ENCODE peak calls at places on chromosomes 12 and 14, in nine cellular contexts. One of them, this sample, is unnamed.

GRCh38 chr12:81329088-81329487 is 251.2 kb downstream of the ACSS3 start:
- DNase-seq in ovary: no peak
- DNase-seq in tibial nerve: no peak
- DNase-seq in endothelial cell: peak; percentile 30
- DNase-seq in hepatocyte: peak; percentile 12
- DNase-seq in activated CD4-positive, alpha-beta memory T cell treated with anti-CD3 and anti-CD28 coated beads for 36 hours: no peak
- DNase-seq in EL: peak; percentile 12
- DNase-seq in NCI-H1092: no peak
- DNase-seq in aorta: no peak
- DNase-seq in this sample: no peak

GRCh38 chr14:69535230-69535848 is 39.3 kb downstream of the CCDC177 start:
- DNase-seq in NCI-H1092: peak; percentile 39
- DNase-seq in activated CD4-positive, alpha-beta memory T cell treated with anti-CD3 and anti-CD28 coated beads for 36 hours: no peak
- DNase-seq in EL: peak; percentile 54
- DNase-seq in ovary: peak; percentile 28
- DNase-seq in hepatocyte: peak; percentile 72
- DNase-seq in tibial nerve: no peak
- DNase-seq in aorta: no peak
- DNase-seq in endothelial cell: peak; percentile 64
- DNase-seq in this sample: peak; percentile 35

GRCh38 chr12:1908758-1909157 is 9.7 kb downstream of the CACNA2D4 start:
- DNase-seq in NCI-H1092: no peak
- DNase-seq in hepatocyte: no peak
- DNase-seq in activated CD4-positive, alpha-beta memory T cell treated with anti-CD3 and anti-CD28 coated beads for 36 hours: no peak
- DNase-seq in endothelial cell: no peak
- DNase-seq in ovary: no peak
- DNase-seq in aorta: no peak
- DNase-seq in EL: no peak
- DNase-seq in tibial nerve: no peak
- DNase-seq in this sample: no peak

GRCh38 chr12:2501464-2502181 is 293.1 kb upstream of the FKBP4 start:
- DNase-seq in activated CD4-positive, alpha-beta memory T cell treated with anti-CD3 and anti-CD28 coated beads for 36 hours: no peak
- DNase-seq in NCI-H1092: no peak
- DNase-seq in tibial nerve: no peak
- DNase-seq in hepatocyte: no peak
- DNase-seq in aorta: no peak
- DNase-seq in ovary: no peak
- DNase-seq in endothelial cell: peak; percentile 63
- DNase-seq in EL: no peak
- DNase-seq in this sample: peak; percentile 13

GRCh38 chr12:29148958-29149690 is at the start of gene FAR2:
- DNase-seq in tibial nerve: no peak
- DNase-seq in activated CD4-positive, alpha-beta memory T cell treated with anti-CD3 and anti-CD28 coated beads for 36 hours: peak; percentile 61
- DNase-seq in hepatocyte: peak; percentile 63
- DNase-seq in EL: peak; percentile 60
- DNase-seq in endothelial cell: peak; percentile 70
- DNase-seq in ovary: no peak
- DNase-seq in aorta: peak; percentile 81
- DNase-seq in NCI-H1092: peak; percentile 27
- DNase-seq in this sample: no peak

GRCh38 chr14:76644875-76645518 is 116.3 kb upstream of the VASH1 start:
- DNase-seq in endothelial cell: peak; percentile 70
- DNase-seq in hepatocyte: peak; percentile 74
- DNase-seq in EL: peak; percentile 36
- DNase-seq in ovary: no peak
- DNase-seq in tibial nerve: no peak
- DNase-seq in NCI-H1092: peak; percentile 39
- DNase-seq in aorta: no peak
- DNase-seq in activated CD4-positive, alpha-beta memory T cell treated with anti-CD3 and anti-CD28 coated beads for 36 hours: peak; percentile 20
- DNase-seq in this sample: peak; percentile 3

GRCh38 chr12:67426067-67426466 is 156.9 kb downstream of the CAND1 start:
- DNase-seq in hepatocyte: peak; percentile 84
- DNase-seq in endothelial cell: no peak
- DNase-seq in ovary: no peak
- DNase-seq in tibial nerve: no peak
- DNase-seq in NCI-H1092: no peak
- DNase-seq in EL: peak; percentile 42
- DNase-seq in aorta: no peak
- DNase-seq in activated CD4-positive, alpha-beta memory T cell treated with anti-CD3 and anti-CD28 coated beads for 36 hours: no peak
- DNase-seq in this sample: no peak

GRCh38 chr12:95134085-95134484 is 60.7 kb upstream of the NR2C1 start:
- DNase-seq in NCI-H1092: no peak
- DNase-seq in EL: no peak
- DNase-seq in aorta: no peak
- DNase-seq in tibial nerve: no peak
- DNase-seq in ovary: no peak
- DNase-seq in activated CD4-positive, alpha-beta memory T cell treated with anti-CD3 and anti-CD28 coated beads for 36 hours: no peak
- DNase-seq in endothelial cell: no peak
- DNase-seq in hepatocyte: no peak
- DNase-seq in this sample: no peak

GRCh38 chr14:21041676-21042433 is at the start of gene RNASE7:
- DNase-seq in EL: peak; percentile 62
- DNase-seq in NCI-H1092: no peak
- DNase-seq in tibial nerve: no peak
- DNase-seq in hepatocyte: no peak
- DNase-seq in activated CD4-positive, alpha-beta memory T cell treated with anti-CD3 and anti-CD28 coated beads for 36 hours: no peak
- DNase-seq in ovary: no peak
- DNase-seq in aorta: no peak
- DNase-seq in endothelial cell: no peak
- DNase-seq in this sample: no peak

GRCh38 chr12:105480162-105480561 is 149.7 kb downstream of the C12orf75 start:
- DNase-seq in NCI-H1092: no peak
- DNase-seq in hepatocyte: no peak
- DNase-seq in activated CD4-positive, alpha-beta memory T cell treated with anti-CD3 and anti-CD28 coated beads for 36 hours: no peak
- DNase-seq in endothelial cell: no peak
- DNase-seq in aorta: no peak
- DNase-seq in tibial nerve: no peak
- DNase-seq in EL: peak; percentile 71
- DNase-seq in ovary: no peak
- DNase-seq in this sample: no peak

GRCh38 chr14:102087762-102088011 is 843 bp upstream of the HSP90AA1 start:
- DNase-seq in tibial nerve: no peak
- DNase-seq in endothelial cell: no peak
- DNase-seq in NCI-H1092: no peak
- DNase-seq in hepatocyte: no peak
- DNase-seq in aorta: no peak
- DNase-seq in ovary: no peak
- DNase-seq in EL: no peak
- DNase-seq in activated CD4-positive, alpha-beta memory T cell treated with anti-CD3 and anti-CD28 coated beads for 36 hours: no peak
- DNase-seq in this sample: no peak

GRCh38 chr14:72049462-72049861 is 117.2 kb downstream of the RGS6 start:
- DNase-seq in aorta: no peak
- DNase-seq in hepatocyte: no peak
- DNase-seq in NCI-H1092: no peak
- DNase-seq in tibial nerve: no peak
- DNase-seq in EL: no peak
- DNase-seq in endothelial cell: no peak
- DNase-seq in activated CD4-positive, alpha-beta memory T cell treated with anti-CD3 and anti-CD28 coated beads for 36 hours: peak; percentile 60
- DNase-seq in ovary: no peak
- DNase-seq in this sample: no peak

GRCh38 chr12:8081228-8081920 is 700 bp upstream of the NECAP1 start:
- DNase-seq in ovary: no peak
- DNase-seq in activated CD4-positive, alpha-beta memory T cell treated with anti-CD3 and anti-CD28 coated beads for 36 hours: peak; percentile 59
- DNase-seq in aorta: no peak
- DNase-seq in EL: peak; percentile 8
- DNase-seq in hepatocyte: peak; percentile 16
- DNase-seq in endothelial cell: no peak
- DNase-seq in NCI-H1092: no peak
- DNase-seq in tibial nerve: no peak
- DNase-seq in this sample: no peak

GRCh38 chr14:92040431-92041040 is 677 bp upstream of the TRIP11 start:
- DNase-seq in ovary: no peak
- DNase-seq in NCI-H1092: peak; percentile 12
- DNase-seq in activated CD4-positive, alpha-beta memory T cell treated with anti-CD3 and anti-CD28 coated beads for 36 hours: peak; percentile 31
- DNase-seq in aorta: no peak
- DNase-seq in EL: peak; percentile 33
- DNase-seq in endothelial cell: peak; percentile 14
- DNase-seq in tibial nerve: no peak
- DNase-seq in hepatocyte: peak; percentile 37
- DNase-seq in this sample: no peak

GRCh38 chr12:96034631-96035282 is 630 bp downstream of the LTA4H start:
- DNase-seq in aorta: no peak
- DNase-seq in activated CD4-positive, alpha-beta memory T cell treated with anti-CD3 and anti-CD28 coated beads for 36 hours: no peak
- DNase-seq in endothelial cell: peak; percentile 46
- DNase-seq in tibial nerve: no peak
- DNase-seq in EL: peak; percentile 45
- DNase-seq in ovary: peak; percentile 21
- DNase-seq in NCI-H1092: no peak
- DNase-seq in hepatocyte: peak; percentile 62
- DNase-seq in this sample: no peak

GRCh38 chr14:63470877-63471565 is 72.2 kb downstream of the PPP2R5E start:
- DNase-seq in EL: peak; percentile 80
- DNase-seq in ovary: no peak
- DNase-seq in aorta: no peak
- DNase-seq in endothelial cell: no peak
- DNase-seq in activated CD4-positive, alpha-beta memory T cell treated with anti-CD3 and anti-CD28 coated beads for 36 hours: no peak
- DNase-seq in NCI-H1092: no peak
- DNase-seq in tibial nerve: no peak
- DNase-seq in hepatocyte: peak; percentile 48
- DNase-seq in this sample: no peak

GRCh38 chr14:99062772-99063418 is 209.1 kb downstream of the BCL11B start:
- DNase-seq in endothelial cell: no peak
- DNase-seq in ovary: no peak
- DNase-seq in NCI-H1092: no peak
- DNase-seq in activated CD4-positive, alpha-beta memory T cell treated with anti-CD3 and anti-CD28 coated beads for 36 hours: no peak
- DNase-seq in hepatocyte: no peak
- DNase-seq in EL: no peak
- DNase-seq in tibial nerve: no peak
- DNase-seq in aorta: no peak
- DNase-seq in this sample: no peak

GRCh38 chr14:100118377-100119011 is 41.0 kb downstream of the DEGS2 start:
- DNase-seq in endothelial cell: no peak
- DNase-seq in NCI-H1092: no peak
- DNase-seq in activated CD4-positive, alpha-beta memory T cell treated with anti-CD3 and anti-CD28 coated beads for 36 hours: no peak
- DNase-seq in tibial nerve: no peak
- DNase-seq in EL: no peak
- DNase-seq in hepatocyte: no peak
- DNase-seq in aorta: no peak
- DNase-seq in ovary: no peak
- DNase-seq in this sample: no peak

GRCh38 chr14:24911324-24912095 is 138.4 kb downstream of the STXBP6 start:
- DNase-seq in aorta: no peak
- DNase-seq in EL: peak; percentile 77
- DNase-seq in ovary: no peak
- DNase-seq in activated CD4-positive, alpha-beta memory T cell treated with anti-CD3 and anti-CD28 coated beads for 36 hours: no peak
- DNase-seq in NCI-H1092: no peak
- DNase-seq in tibial nerve: no peak
- DNase-seq in endothelial cell: no peak
- DNase-seq in hepatocyte: peak; percentile 54
- DNase-seq in this sample: no peak

GRCh38 chr14:95258754-95259593 is 60.7 kb downstream of the CLMN start:
- DNase-seq in EL: no peak
- DNase-seq in ovary: no peak
- DNase-seq in endothelial cell: peak; percentile 20
- DNase-seq in hepatocyte: no peak
- DNase-seq in activated CD4-positive, alpha-beta memory T cell treated with anti-CD3 and anti-CD28 coated beads for 36 hours: no peak
- DNase-seq in NCI-H1092: no peak
- DNase-seq in aorta: no peak
- DNase-seq in tibial nerve: no peak
- DNase-seq in this sample: no peak

GRCh38 chr12:1593232-1594044 is 943 bp downstream of the FBXL14 start:
- DNase-seq in EL: peak; percentile 69
- DNase-seq in ovary: no peak
- DNase-seq in activated CD4-positive, alpha-beta memory T cell treated with anti-CD3 and anti-CD28 coated beads for 36 hours: peak; percentile 65
- DNase-seq in endothelial cell: peak; percentile 28
- DNase-seq in NCI-H1092: no peak
- DNase-seq in aorta: peak; percentile 83
- DNase-seq in tibial nerve: no peak
- DNase-seq in hepatocyte: peak; percentile 62
- DNase-seq in this sample: no peak

GRCh38 chr14:73462078-73462715 is 3.9 kb upstream of the NUMB start:
- DNase-seq in hepatocyte: peak; percentile 83
- DNase-seq in tibial nerve: no peak
- DNase-seq in activated CD4-positive, alpha-beta memory T cell treated with anti-CD3 and anti-CD28 coated beads for 36 hours: no peak
- DNase-seq in EL: peak; percentile 15
- DNase-seq in endothelial cell: no peak
- DNase-seq in aorta: no peak
- DNase-seq in NCI-H1092: peak; percentile 81
- DNase-seq in ovary: peak; percentile 32
- DNase-seq in this sample: peak; percentile 22

GRCh38 chr12:24256636-24257150 is 307.2 kb upstream of the SOX5 start:
- DNase-seq in EL: no peak
- DNase-seq in ovary: no peak
- DNase-seq in aorta: no peak
- DNase-seq in activated CD4-positive, alpha-beta memory T cell treated with anti-CD3 and anti-CD28 coated beads for 36 hours: no peak
- DNase-seq in endothelial cell: no peak
- DNase-seq in hepatocyte: no peak
- DNase-seq in NCI-H1092: no peak
- DNase-seq in tibial nerve: no peak
- DNase-seq in this sample: no peak

GRCh38 chr12:107404981-107405380 is 280.6 kb upstream of the PWP1 start:
- DNase-seq in endothelial cell: peak; percentile 38
- DNase-seq in NCI-H1092: no peak
- DNase-seq in aorta: no peak
- DNase-seq in hepatocyte: peak; percentile 30
- DNase-seq in ovary: no peak
- DNase-seq in activated CD4-positive, alpha-beta memory T cell treated with anti-CD3 and anti-CD28 coated beads for 36 hours: peak; percentile 38
- DNase-seq in EL: peak; percentile 41
- DNase-seq in tibial nerve: no peak
- DNase-seq in this sample: no peak

GRCh38 chr14:81388236-81388801 is 11.8 kb downstream of the STON2 start:
- DNase-seq in activated CD4-positive, alpha-beta memory T cell treated with anti-CD3 and anti-CD28 coated beads for 36 hours: no peak
- DNase-seq in hepatocyte: no peak
- DNase-seq in NCI-H1092: no peak
- DNase-seq in tibial nerve: no peak
- DNase-seq in EL: no peak
- DNase-seq in aorta: no peak
- DNase-seq in ovary: no peak
- DNase-seq in endothelial cell: no peak
- DNase-seq in this sample: no peak

GRCh38 chr12:133105620-133106019 is 24.5 kb downstream of the ZNF891 start:
- DNase-seq in ovary: no peak
- DNase-seq in aorta: no peak
- DNase-seq in EL: peak; percentile 1
- DNase-seq in endothelial cell: no peak
- DNase-seq in hepatocyte: no peak
- DNase-seq in NCI-H1092: no peak
- DNase-seq in activated CD4-positive, alpha-beta memory T cell treated with anti-CD3 and anti-CD28 coated beads for 36 hours: no peak
- DNase-seq in tibial nerve: no peak
- DNase-seq in this sample: no peak

GRCh38 chr14:54353266-54353665 is 43.5 kb upstream of the CDKN3 start:
- DNase-seq in NCI-H1092: no peak
- DNase-seq in activated CD4-positive, alpha-beta memory T cell treated with anti-CD3 and anti-CD28 coated beads for 36 hours: no peak
- DNase-seq in endothelial cell: no peak
- DNase-seq in EL: no peak
- DNase-seq in tibial nerve: no peak
- DNase-seq in aorta: no peak
- DNase-seq in ovary: no peak
- DNase-seq in hepatocyte: no peak
- DNase-seq in this sample: no peak

GRCh38 chr12:100138048-100138907 is 4.4 kb downstream of the BLTP3B start:
- DNase-seq in EL: peak; percentile 22
- DNase-seq in aorta: no peak
- DNase-seq in hepatocyte: no peak
- DNase-seq in activated CD4-positive, alpha-beta memory T cell treated with anti-CD3 and anti-CD28 coated beads for 36 hours: no peak
- DNase-seq in tibial nerve: no peak
- DNase-seq in ovary: no peak
- DNase-seq in endothelial cell: no peak
- DNase-seq in NCI-H1092: no peak
- DNase-seq in this sample: no peak

GRCh38 chr14:36260970-36261640 is 59.3 kb downstream of the MBIP start:
- DNase-seq in EL: no peak
- DNase-seq in hepatocyte: no peak
- DNase-seq in activated CD4-positive, alpha-beta memory T cell treated with anti-CD3 and anti-CD28 coated beads for 36 hours: no peak
- DNase-seq in NCI-H1092: no peak
- DNase-seq in endothelial cell: no peak
- DNase-seq in ovary: no peak
- DNase-seq in tibial nerve: no peak
- DNase-seq in aorta: no peak
- DNase-seq in this sample: no peak

GRCh38 chr14:90140298-90140955 is 78.6 kb downstream of the KCNK13 start:
- DNase-seq in aorta: no peak
- DNase-seq in NCI-H1092: no peak
- DNase-seq in hepatocyte: no peak
- DNase-seq in ovary: no peak
- DNase-seq in endothelial cell: no peak
- DNase-seq in EL: peak; percentile 52
- DNase-seq in activated CD4-positive, alpha-beta memory T cell treated with anti-CD3 and anti-CD28 coated beads for 36 hours: no peak
- DNase-seq in tibial nerve: no peak
- DNase-seq in this sample: no peak

GRCh38 chr12:89949457-89950195 is 241.0 kb upstream of the ATP2B1 start:
- DNase-seq in NCI-H1092: peak; percentile 6
- DNase-seq in endothelial cell: peak; percentile 31
- DNase-seq in EL: peak; percentile 57
- DNase-seq in tibial nerve: no peak
- DNase-seq in activated CD4-positive, alpha-beta memory T cell treated with anti-CD3 and anti-CD28 coated beads for 36 hours: peak; percentile 60
- DNase-seq in hepatocyte: peak; percentile 66
- DNase-seq in ovary: peak; percentile 19
- DNase-seq in aorta: no peak
- DNase-seq in this sample: no peak

This sample was measured in hypothalamus.